ENCODE peak calls at places on chromosomes 5 and 9, in seven cellular contexts. One of them, this sample, is unnamed. For H3K27me3 and H3K4me1, the result is how much of the 10 kb centered on the place peaks cover.

GRCh38 chr5:1312993-1313833 is 18.3 kb upstream of the TERT start:
- DNase-seq in H1: no peak
- DNase-seq in stomach: peak
- DNase-seq in pancreas: peak
- DNase-seq in fibroblast of lung: no peak
- DNase-seq in thoracic aorta: no peak
- DNase-seq in upper lobe of right lung: peak
- DNase-seq in this sample: peak

GRCh38 chr9:124660341-124660801 is 110.7 kb downstream of the NR6A1 start:
- DNase-seq in H1: no peak
- DNase-seq in stomach: no peak
- DNase-seq in pancreas: peak
- DNase-seq in fibroblast of lung: peak
- DNase-seq in thoracic aorta: no peak
- DNase-seq in upper lobe of right lung: no peak
- DNase-seq in this sample: peak

GRCh38 chr9:6302417-6302816 is 25.8 kb upstream of the TPD52L3 start:
- DNase-seq in H1: no peak
- DNase-seq in stomach: no peak
- DNase-seq in pancreas: no peak
- DNase-seq in fibroblast of lung: peak
- DNase-seq in thoracic aorta: no peak
- DNase-seq in upper lobe of right lung: no peak
- DNase-seq in this sample: no peak

GRCh38 chr9:87013490-87013889 is 66.2 kb upstream of the GAS1 start:
- DNase-seq in H1: no peak
- DNase-seq in stomach: no peak
- DNase-seq in pancreas: no peak
- DNase-seq in fibroblast of lung: no peak
- DNase-seq in thoracic aorta: no peak
- DNase-seq in upper lobe of right lung: no peak
- DNase-seq in this sample: no peak

GRCh38 chr5:6788956-6789649 is 75.9 kb downstream of the TENT4A start:
- DNase-seq in H1: no peak
- DNase-seq in stomach: no peak
- DNase-seq in pancreas: no peak
- DNase-seq in fibroblast of lung: no peak
- DNase-seq in thoracic aorta: no peak
- DNase-seq in upper lobe of right lung: no peak
- DNase-seq in this sample: no peak

GRCh38 chr9:116639251-116639741 is 47.8 kb upstream of the TRIM32 start:
- DNase-seq in H1: no peak
- DNase-seq in stomach: no peak
- DNase-seq in pancreas: no peak
- DNase-seq in fibroblast of lung: peak
- DNase-seq in thoracic aorta: no peak
- DNase-seq in upper lobe of right lung: no peak
- DNase-seq in this sample: no peak

GRCh38 chr5:175129619-175130018 is 314.4 kb downstream of the DRD1 start:
- DNase-seq in H1: no peak
- DNase-seq in stomach: no peak
- DNase-seq in pancreas: no peak
- DNase-seq in fibroblast of lung: no peak
- DNase-seq in thoracic aorta: no peak
- DNase-seq in upper lobe of right lung: no peak
- DNase-seq in this sample: no peak

GRCh38 chr5:32331217-32331926 is 18.6 kb upstream of the MTMR12 start:
- DNase-seq in H1: no peak
- DNase-seq in stomach: peak
- DNase-seq in pancreas: peak
- DNase-seq in fibroblast of lung: no peak
- DNase-seq in thoracic aorta: no peak
- DNase-seq in upper lobe of right lung: no peak
- DNase-seq in this sample: no peak

GRCh38 chr9:121156263-121156731 is 45.4 kb downstream of the RAB14 start:
- DNase-seq in H1: no peak
- DNase-seq in stomach: no peak
- DNase-seq in pancreas: no peak
- DNase-seq in fibroblast of lung: peak
- DNase-seq in thoracic aorta: no peak
- DNase-seq in upper lobe of right lung: no peak
- DNase-seq in this sample: no peak

GRCh38 chr9:107251756-107252322 is 31.2 kb upstream of the RAD23B start:
- DNase-seq in H1: no peak
- DNase-seq in stomach: peak
- DNase-seq in pancreas: peak
- DNase-seq in fibroblast of lung: peak
- DNase-seq in thoracic aorta: no peak
- DNase-seq in upper lobe of right lung: no peak
- DNase-seq in this sample: peak

GRCh38 chr5:607541-608285 is 4.4 kb upstream of the CEP72 start:
- DNase-seq in H1: no peak
- DNase-seq in stomach: peak
- DNase-seq in pancreas: no peak
- DNase-seq in fibroblast of lung: no peak
- DNase-seq in thoracic aorta: no peak
- DNase-seq in upper lobe of right lung: peak
- DNase-seq in this sample: peak

GRCh38 chr5:1687301-1687970 is 112.2 kb downstream of the MRPL36 start:
- DNase-seq in H1: no peak
- DNase-seq in stomach: no peak
- DNase-seq in pancreas: no peak
- DNase-seq in fibroblast of lung: no peak
- DNase-seq in thoracic aorta: no peak
- DNase-seq in upper lobe of right lung: no peak
- DNase-seq in this sample: no peak

GRCh38 chr9:21591221-21592062 is 109.3 kb upstream of the IFNE start:
- DNase-seq in H1: peak
- DNase-seq in stomach: peak
- DNase-seq in pancreas: no peak
- DNase-seq in fibroblast of lung: peak
- DNase-seq in thoracic aorta: peak
- DNase-seq in upper lobe of right lung: no peak
- DNase-seq in this sample: no peak

GRCh38 chr9:137716694-137717287 is 98.0 kb downstream of the EHMT1 start:
- DNase-seq in H1: no peak
- DNase-seq in stomach: no peak
- DNase-seq in pancreas: no peak
- DNase-seq in fibroblast of lung: no peak
- DNase-seq in thoracic aorta: no peak
- DNase-seq in upper lobe of right lung: no peak
- DNase-seq in this sample: no peak

GRCh38 chr5:69329905-69330489 is 2.6 kb downstream of the CCDC125 start:
- DNase-seq in H1: no peak
- DNase-seq in stomach: no peak
- DNase-seq in pancreas: no peak
- DNase-seq in fibroblast of lung: no peak
- DNase-seq in thoracic aorta: no peak
- DNase-seq in upper lobe of right lung: no peak
- DNase-seq in this sample: no peak

GRCh38 chr9:82890865-82891264 is 172.1 kb downstream of the RASEF start:
- DNase-seq in H1: no peak
- DNase-seq in stomach: no peak
- DNase-seq in pancreas: no peak
- DNase-seq in fibroblast of lung: peak
- DNase-seq in thoracic aorta: no peak
- DNase-seq in upper lobe of right lung: no peak
- DNase-seq in this sample: no peak

GRCh38 chr5:138706655-138707480 is 46.4 kb upstream of the CTNNA1 start:
- DNase-seq in H1: no peak
- DNase-seq in stomach: no peak
- DNase-seq in pancreas: no peak
- DNase-seq in fibroblast of lung: peak
- DNase-seq in thoracic aorta: no peak
- DNase-seq in upper lobe of right lung: no peak
- DNase-seq in this sample: no peak

GRCh38 chr5:2904956-2905355 is 153.5 kb upstream of the IRX2 start:
- DNase-seq in H1: no peak
- DNase-seq in stomach: no peak
- DNase-seq in pancreas: no peak
- DNase-seq in fibroblast of lung: no peak
- DNase-seq in thoracic aorta: no peak
- DNase-seq in upper lobe of right lung: no peak
- DNase-seq in this sample: no peak

GRCh38 chr5:9661316-9662015 is 31.3 kb upstream of the TAS2R1 start:
- DNase-seq in H1: no peak
- DNase-seq in stomach: no peak
- DNase-seq in pancreas: no peak
- DNase-seq in fibroblast of lung: peak
- DNase-seq in thoracic aorta: no peak
- DNase-seq in upper lobe of right lung: no peak
- DNase-seq in this sample: no peak

GRCh38 chr5:38420246-38420645 is 136.2 kb downstream of the LIFR start:
- DNase-seq in H1: no peak
- DNase-seq in stomach: no peak
- DNase-seq in pancreas: no peak
- DNase-seq in fibroblast of lung: peak
- DNase-seq in thoracic aorta: no peak
- DNase-seq in upper lobe of right lung: no peak
- DNase-seq in this sample: no peak

GRCh38 chr5:88140863-88141694 is 127.6 kb downstream of the TMEM161B start:
- DNase-seq in H1: peak
- DNase-seq in stomach: peak
- DNase-seq in pancreas: peak
- DNase-seq in fibroblast of lung: peak
- DNase-seq in thoracic aorta: peak
- DNase-seq in upper lobe of right lung: peak
- DNase-seq in this sample: peak

GRCh38 chr5:88141695-88141979 is 127.0 kb downstream of the TMEM161B start:
- DNase-seq in H1: no peak
- DNase-seq in stomach: no peak
- DNase-seq in pancreas: no peak
- DNase-seq in fibroblast of lung: no peak
- DNase-seq in thoracic aorta: no peak
- DNase-seq in upper lobe of right lung: no peak
- DNase-seq in this sample: no peak

GRCh38 chr5:88143693-88144218 is 124.9 kb downstream of the TMEM161B start:
- DNase-seq in H1: no peak
- DNase-seq in stomach: no peak
- DNase-seq in pancreas: no peak
- DNase-seq in fibroblast of lung: no peak
- DNase-seq in thoracic aorta: no peak
- DNase-seq in upper lobe of right lung: no peak
- DNase-seq in this sample: no peak

GRCh38 chr5:88142801-88143692 is 125.6 kb downstream of the TMEM161B start:
- DNase-seq in H1: no peak
- DNase-seq in stomach: no peak
- DNase-seq in pancreas: no peak
- DNase-seq in fibroblast of lung: peak
- DNase-seq in thoracic aorta: no peak
- DNase-seq in upper lobe of right lung: no peak
- DNase-seq in this sample: no peak

GRCh38 chr5:88140396-88140862 is 128.2 kb downstream of the TMEM161B start:
- DNase-seq in H1: peak
- DNase-seq in stomach: peak
- DNase-seq in pancreas: no peak
- DNase-seq in fibroblast of lung: peak
- DNase-seq in thoracic aorta: no peak
- DNase-seq in upper lobe of right lung: peak
- DNase-seq in this sample: no peak
- H3K27me3 ChIP-seq in H1: half or more
- H3K27me3 ChIP-seq in stomach: half or more
- H3K27me3 ChIP-seq in pancreas: under half
- H3K27me3 ChIP-seq in fibroblast of lung: under half
- H3K27me3 ChIP-seq in thoracic aorta: under half
- H3K27me3 ChIP-seq in upper lobe of right lung: under half
- H3K27me3 ChIP-seq in this sample: half or more

DNA sequence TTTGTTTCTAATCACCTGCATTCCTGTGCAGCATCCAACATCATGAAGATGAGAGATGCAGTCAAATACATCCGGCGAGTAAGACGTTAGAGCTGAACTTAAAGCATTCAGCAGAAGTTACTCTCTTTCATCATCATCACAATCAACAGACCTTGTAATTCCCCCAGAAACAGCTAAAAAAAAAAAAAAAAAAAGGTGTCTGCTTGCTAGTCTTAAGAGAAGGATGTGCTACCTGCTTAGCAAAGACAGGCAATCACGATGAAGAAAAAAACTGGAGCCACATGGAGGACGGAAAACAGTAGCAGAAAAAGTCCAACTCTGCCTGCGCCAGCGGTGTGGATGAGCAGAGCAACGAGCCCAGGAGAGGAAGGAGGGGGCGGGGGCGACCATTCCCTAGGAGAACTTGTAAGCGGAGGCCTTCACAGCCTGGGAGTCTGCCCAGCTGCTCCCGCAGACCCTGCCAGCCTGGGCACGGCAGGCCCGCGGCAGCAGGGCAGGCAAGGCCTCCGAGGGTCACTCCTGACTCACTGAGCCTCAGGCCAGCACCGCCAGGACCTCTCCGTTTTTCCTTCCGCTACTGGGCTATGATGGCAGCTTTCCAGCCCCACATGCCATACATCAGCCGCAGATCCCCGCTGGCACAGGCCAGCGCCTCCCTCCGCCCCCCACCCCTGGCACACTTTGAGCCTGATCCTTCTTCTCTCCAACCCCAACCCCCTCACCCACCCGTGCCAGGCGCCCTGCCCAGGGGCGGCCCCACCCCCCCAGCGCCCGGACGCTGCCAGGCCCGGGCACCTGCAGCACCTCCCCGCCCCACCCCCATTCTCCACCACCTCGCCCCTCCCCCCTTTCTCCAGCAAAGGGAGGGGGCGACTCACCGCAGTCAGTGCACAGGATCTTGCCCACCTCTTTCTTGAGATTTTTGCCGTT is 1.3 kb downstream of the NRG2 start:
- DNase-seq in H1: no peak
- DNase-seq in stomach: peak
- DNase-seq in pancreas: peak
- DNase-seq in fibroblast of lung: peak
- DNase-seq in thoracic aorta: peak
- DNase-seq in upper lobe of right lung: peak
- DNase-seq in this sample: peak
- TF ChIP-seq CTCF in H1: peak
- TF ChIP-seq CTCF in stomach: no peak
- TF ChIP-seq CTCF in pancreas: no peak
- TF ChIP-seq CTCF in fibroblast of lung: no peak
- TF ChIP-seq CTCF in thoracic aorta: no peak
- TF ChIP-seq CTCF in upper lobe of right lung: no peak
- TF ChIP-seq CTCF in this sample: no peak

DNA sequence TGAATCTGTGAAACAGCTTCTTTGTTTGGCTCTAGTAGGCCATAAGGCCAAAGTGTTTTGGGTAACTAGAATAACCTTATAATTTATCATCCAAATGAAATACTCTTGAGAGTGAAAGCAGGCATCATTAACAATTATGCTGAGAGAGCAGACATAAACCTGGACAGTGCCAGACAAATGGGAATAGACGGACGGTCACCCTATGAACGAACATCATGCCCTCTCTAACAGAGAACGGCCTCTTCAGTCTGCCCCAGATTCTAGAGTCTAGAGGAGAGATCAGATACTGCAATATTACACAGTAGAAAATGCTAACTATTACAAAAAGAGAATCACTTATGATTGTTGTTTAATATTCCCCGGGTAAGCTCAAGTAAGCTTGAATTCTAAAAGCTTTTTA is 68.5 kb downstream of the APBA1 start:
- DNase-seq in H1: no peak
- DNase-seq in stomach: no peak
- DNase-seq in pancreas: no peak
- DNase-seq in fibroblast of lung: no peak
- DNase-seq in thoracic aorta: no peak
- DNase-seq in upper lobe of right lung: no peak
- DNase-seq in this sample: peak
- H3K4me1 ChIP-seq in H1: under half
- H3K4me1 ChIP-seq in stomach: under half
- H3K4me1 ChIP-seq in pancreas: under half
- H3K4me1 ChIP-seq in fibroblast of lung: under half
- H3K4me1 ChIP-seq in thoracic aorta: under half
- H3K4me1 ChIP-seq in upper lobe of right lung: under half
- H3K4me1 ChIP-seq in this sample: under half

GRCh38 chr9:130542457-130543228 is 36.7 kb upstream of the FUBP3 start:
- DNase-seq in H1: no peak
- DNase-seq in stomach: no peak
- DNase-seq in pancreas: no peak
- DNase-seq in fibroblast of lung: no peak
- DNase-seq in thoracic aorta: no peak
- DNase-seq in upper lobe of right lung: no peak
- DNase-seq in this sample: no peak
- H3K27me3 ChIP-seq in H1: under half
- H3K27me3 ChIP-seq in stomach: half or more
- H3K27me3 ChIP-seq in pancreas: under half
- H3K27me3 ChIP-seq in fibroblast of lung: under half
- H3K27me3 ChIP-seq in thoracic aorta: under half
- H3K27me3 ChIP-seq in upper lobe of right lung: under half
- H3K27me3 ChIP-seq in this sample: under half